ENCODE peak calls at places on chromosomes 13 and 19, in five cellular contexts. One of them, this sample, is unnamed.

GRCh38 chr13:105847532-105848295 is 687.7 kb downstream of the EFNB2 start:
- DNase-seq in left ventricle myocardium inferior: no peak
- DNase-seq in thoracic aorta: no peak
- DNase-seq in ovary: no peak
- DNase-seq in right lobe of liver: no peak
- DNase-seq in this sample: no peak

GRCh38 chr19:8610041-8610927 is at the start of gene ADAMTS10:
- DNase-seq in thoracic aorta: no peak
- DNase-seq in ovary: peak
- DNase-seq in left ventricle myocardium inferior: peak
- DNase-seq in right lobe of liver: no peak
- DNase-seq in this sample: no peak

GRCh38 chr13:43387880-43388279 is 364.5 kb downstream of the DNAJC15 start:
- DNase-seq in left ventricle myocardium inferior: no peak
- DNase-seq in right lobe of liver: no peak
- DNase-seq in ovary: no peak
- DNase-seq in thoracic aorta: no peak
- DNase-seq in this sample: no peak

GRCh38 chr19:48393559-48394330 is at the start of gene GRIN2D:
- DNase-seq in ovary: no peak
- DNase-seq in left ventricle myocardium inferior: no peak
- DNase-seq in thoracic aorta: no peak
- DNase-seq in right lobe of liver: no peak
- DNase-seq in this sample: no peak

GRCh38 chr19:55158423-55158822 is 891 bp upstream of the TNNI3 start:
- DNase-seq in thoracic aorta: no peak
- DNase-seq in left ventricle myocardium inferior: no peak
- DNase-seq in right lobe of liver: no peak
- DNase-seq in ovary: no peak
- DNase-seq in this sample: no peak

GRCh38 chr19:54851353-54851752 is 1.1 kb downstream of the KIR3DL2 start:
- DNase-seq in ovary: no peak
- DNase-seq in left ventricle myocardium inferior: no peak
- DNase-seq in right lobe of liver: no peak
- DNase-seq in thoracic aorta: no peak
- DNase-seq in this sample: no peak

GRCh38 chr13:106151056-106151699 is 384.3 kb downstream of the EFNB2 start:
- DNase-seq in thoracic aorta: no peak
- DNase-seq in ovary: no peak
- DNase-seq in right lobe of liver: no peak
- DNase-seq in left ventricle myocardium inferior: no peak
- DNase-seq in this sample: no peak

GRCh38 chr19:34676697-34677385 is at the start of gene SCGB2B2:
- DNase-seq in thoracic aorta: no peak
- DNase-seq in ovary: no peak
- DNase-seq in left ventricle myocardium inferior: no peak
- DNase-seq in right lobe of liver: no peak
- DNase-seq in this sample: peak

GRCh38 chr13:73521970-73522549 is 463.3 kb downstream of the KLF5 start:
- DNase-seq in thoracic aorta: no peak
- DNase-seq in left ventricle myocardium inferior: no peak
- DNase-seq in ovary: no peak
- DNase-seq in right lobe of liver: no peak
- DNase-seq in this sample: no peak

GRCh38 chr13:36764957-36765356 is 54.1 kb upstream of the RFXAP start:
- DNase-seq in thoracic aorta: no peak
- DNase-seq in right lobe of liver: no peak
- DNase-seq in left ventricle myocardium inferior: no peak
- DNase-seq in ovary: no peak
- DNase-seq in this sample: no peak

GRCh38 chr19:33125929-33126388 is 6.0 kb upstream of the WDR88 start:
- DNase-seq in right lobe of liver: no peak
- DNase-seq in left ventricle myocardium inferior: no peak
- DNase-seq in ovary: peak
- DNase-seq in thoracic aorta: no peak
- DNase-seq in this sample: no peak

GRCh38 chr19:43767316-43767715 is 12.6 kb upstream of the SMG9 start:
- DNase-seq in thoracic aorta: no peak
- DNase-seq in left ventricle myocardium inferior: no peak
- DNase-seq in ovary: no peak
- DNase-seq in right lobe of liver: no peak
- DNase-seq in this sample: no peak

DNA sequence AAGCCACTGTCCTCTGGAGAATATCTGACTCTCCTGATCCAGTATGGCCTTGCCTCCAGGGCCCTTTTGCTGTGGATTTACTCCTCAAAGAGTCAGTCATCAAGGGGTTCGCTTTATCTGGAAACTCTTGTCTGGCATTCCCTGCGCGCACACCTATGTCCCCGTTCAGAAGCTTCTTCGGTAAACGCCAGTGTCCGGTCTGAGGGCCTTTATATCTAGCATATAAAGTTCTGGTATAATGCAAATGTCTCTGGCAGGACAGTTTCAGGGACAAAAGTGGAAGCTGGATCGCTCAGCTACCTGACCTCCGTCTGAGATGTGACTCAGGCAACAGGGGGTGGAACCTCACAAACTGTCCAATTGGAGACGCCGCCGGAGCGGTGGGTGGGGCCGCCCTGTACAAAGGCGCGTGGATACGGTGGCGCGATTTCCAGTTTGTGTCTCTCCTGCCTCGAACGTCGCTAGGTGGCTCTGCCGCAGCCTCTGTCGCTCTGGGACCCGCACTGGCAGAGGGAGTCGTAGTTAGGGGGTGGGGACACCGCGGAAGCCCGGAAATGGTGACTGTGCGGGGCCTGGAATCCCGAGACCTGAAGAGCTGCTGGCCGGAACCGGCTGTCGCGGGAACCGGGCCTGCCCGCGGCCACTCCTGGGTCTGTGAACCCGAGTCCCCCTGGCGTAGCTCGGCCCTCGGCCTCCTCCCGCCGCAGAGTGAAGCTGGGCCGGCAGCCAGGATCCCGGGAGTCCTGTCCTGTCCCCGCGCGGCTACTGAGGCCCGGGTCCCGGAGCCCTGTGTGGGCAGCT is 10.6 kb upstream of the ZNF709 start:
- DNase-seq in thoracic aorta: peak
- DNase-seq in ovary: peak
- DNase-seq in left ventricle myocardium inferior: peak
- DNase-seq in right lobe of liver: peak
- DNase-seq in this sample: peak
- TF ChIP-seq CTCF in thoracic aorta: peak
- TF ChIP-seq CTCF in ovary: peak
- TF ChIP-seq CTCF in left ventricle myocardium inferior: peak
- TF ChIP-seq CTCF in right lobe of liver: peak
- TF ChIP-seq CTCF in this sample: peak

GRCh38 chr13:50452761-50453160 is 390.7 kb downstream of the DLEU7 start:
- DNase-seq in thoracic aorta: no peak
- DNase-seq in left ventricle myocardium inferior: no peak
- DNase-seq in right lobe of liver: no peak
- DNase-seq in ovary: no peak
- DNase-seq in this sample: no peak

GRCh38 chr13:50456111-50456510 is 387.4 kb downstream of the DLEU7 start:
- DNase-seq in left ventricle myocardium inferior: no peak
- DNase-seq in right lobe of liver: no peak
- DNase-seq in ovary: no peak
- DNase-seq in thoracic aorta: no peak
- DNase-seq in this sample: no peak

GRCh38 chr13:50451609-50452008 is 391.9 kb downstream of the DLEU7 start:
- DNase-seq in ovary: no peak
- DNase-seq in thoracic aorta: no peak
- DNase-seq in left ventricle myocardium inferior: no peak
- DNase-seq in right lobe of liver: no peak
- DNase-seq in this sample: peak

GRCh38 chr13:50452028-50452427 is 391.5 kb downstream of the DLEU7 start:
- DNase-seq in right lobe of liver: no peak
- DNase-seq in left ventricle myocardium inferior: no peak
- DNase-seq in thoracic aorta: no peak
- DNase-seq in ovary: no peak
- DNase-seq in this sample: no peak

GRCh38 chr13:50453238-50453637 is 390.3 kb downstream of the DLEU7 start:
- DNase-seq in thoracic aorta: no peak
- DNase-seq in right lobe of liver: no peak
- DNase-seq in left ventricle myocardium inferior: no peak
- DNase-seq in ovary: no peak
- DNase-seq in this sample: no peak
- H3K4me3 ChIP-seq in thoracic aorta: no peak
- H3K4me3 ChIP-seq in right lobe of liver: no peak
- H3K4me3 ChIP-seq in left ventricle myocardium inferior: no peak
- H3K4me3 ChIP-seq in ovary: no peak
- H3K4me3 ChIP-seq in this sample: no peak

DNA sequence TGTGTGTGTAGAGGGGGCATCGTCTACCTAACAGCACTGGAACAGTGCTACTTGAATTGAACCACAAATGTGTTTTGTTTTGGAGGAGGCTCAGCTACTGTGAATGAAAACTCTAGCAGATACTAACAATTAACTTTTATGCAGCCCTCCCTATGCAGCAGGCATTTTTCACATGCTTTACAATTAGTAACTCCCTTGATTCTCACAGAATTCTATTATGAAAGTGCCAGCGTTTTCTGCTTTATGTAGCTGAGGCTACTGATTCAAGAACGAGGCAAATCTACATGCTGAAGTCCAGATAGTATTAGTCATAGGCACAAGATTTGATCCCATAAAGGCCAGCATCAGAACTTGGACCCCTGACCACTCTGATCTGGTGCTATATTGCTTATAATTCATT is 103.7 kb downstream of the MYO16 start:
- DNase-seq in thoracic aorta: no peak
- DNase-seq in right lobe of liver: no peak
- DNase-seq in ovary: no peak
- DNase-seq in left ventricle myocardium inferior: no peak
- DNase-seq in this sample: no peak
- H3K27ac ChIP-seq in thoracic aorta: no peak
- H3K27ac ChIP-seq in right lobe of liver: no peak
- H3K27ac ChIP-seq in ovary: no peak
- H3K27ac ChIP-seq in left ventricle myocardium inferior: no peak
- H3K27ac ChIP-seq in this sample: no peak

DNA sequence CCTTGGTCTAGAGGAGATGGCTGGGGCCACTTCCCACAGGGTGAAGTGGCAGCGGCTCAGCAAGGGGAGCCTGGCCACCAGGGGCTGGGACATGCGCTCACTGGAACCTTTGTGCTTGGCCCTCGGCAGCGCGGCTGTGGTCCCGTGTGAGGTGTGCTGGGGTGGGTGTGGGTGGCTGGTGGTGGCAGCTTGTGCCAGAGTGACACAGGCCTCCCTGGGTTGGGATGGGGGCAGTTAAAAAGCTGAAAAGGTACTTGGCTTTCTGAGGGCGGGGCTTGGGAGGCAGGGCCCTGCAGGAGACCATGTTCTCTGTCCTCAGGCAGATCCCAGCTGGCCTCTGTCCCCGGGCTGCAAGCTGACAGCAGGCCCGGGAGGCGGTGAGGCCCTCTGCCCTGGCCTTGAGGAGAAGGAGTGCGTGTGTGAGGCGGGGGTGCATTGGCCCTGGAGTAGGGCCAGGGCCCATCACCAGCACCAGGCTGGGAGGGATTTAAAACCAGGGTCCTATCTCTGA is 17.3 kb downstream of the MPND start:
- DNase-seq in ovary: peak
- DNase-seq in left ventricle myocardium inferior: no peak
- DNase-seq in thoracic aorta: no peak
- DNase-seq in right lobe of liver: no peak
- DNase-seq in this sample: peak
- TF ChIP-seq CTCF in ovary: peak
- TF ChIP-seq CTCF in left ventricle myocardium inferior: no peak
- TF ChIP-seq CTCF in thoracic aorta: no peak
- TF ChIP-seq CTCF in right lobe of liver: no peak
- TF ChIP-seq CTCF in this sample: no peak

This sample was measured in lower lobe of right lung.